ENCODE peak calls at places on chromosomes 7 and 10, in eight cellular contexts. G, B, W, J, C, O, F and N are unnamed samples.

GRCh38 chr7:45702751-45703150 is 128.6 kb downstream of the ADCY1 start:
- DNase-seq in G (peak; percentile 10), B (no peak), W (peak; percentile 1), J (peak; percentile 4), C (no peak), O (no peak), F (no peak), N (no peak)

GRCh38 chr10:11345224-11346054 is 266.0 kb downstream of the USP6NL start:
- DNase-seq in G (peak; percentile 72), B (no peak), W (no peak), J (no peak), C (no peak), O (peak; percentile 51), F (peak; percentile 28), N (peak; percentile 75)

GRCh38 chr10:123930340-123931001 is 38.9 kb upstream of the CPXM2 start:
- DNase-seq in G (no peak), B (no peak), W (no peak), J (no peak), C (no peak), O (no peak), F (no peak), N (no peak)

GRCh38 chr10:61943699-61944444 is 42.4 kb downstream of the ARID5B start:
- DNase-seq in G (no peak), B (peak; percentile 47), W (no peak), J (no peak), C (peak; percentile 26), O (no peak), F (peak; percentile 49), N (no peak)

GRCh38 chr10:117535752-117536358 is 6.7 kb upstream of the EMX2 start:
- DNase-seq in G (no peak), B (no peak), W (no peak), J (no peak), C (peak; percentile 41), O (no peak), F (no peak), N (no peak)

GRCh38 chr10:124918906-124919305 is 23.0 kb upstream of the ZRANB1 start:
- DNase-seq in G (no peak), B (no peak), W (no peak), J (no peak), C (no peak), O (no peak), F (no peak), N (no peak)

GRCh38 chr7:27225005-27225934 is 17.3 kb upstream of the EVX1 start:
- DNase-seq in G (no peak), B (no peak), W (no peak), J (no peak), C (no peak), O (no peak), F (no peak), N (no peak)

GRCh38 chr10:29184601-29185000 is 104.3 kb upstream of the LYZL1 start:
- DNase-seq in G (no peak), B (no peak), W (no peak), J (no peak), C (no peak), O (no peak), F (no peak), N (no peak)

GRCh38 chr7:113710310-113711106 is 208.3 kb downstream of the PPP1R3A start:
- DNase-seq in G (peak; percentile 57), B (peak; percentile 82), W (peak; percentile 31), J (no peak), C (peak; percentile 51), O (peak; percentile 59), F (peak; percentile 67), N (no peak)

GRCh38 chr7:36034020-36034419 is 119.0 kb upstream of the EEPD1 start:
- DNase-seq in G (no peak), B (no peak), W (no peak), J (no peak), C (no peak), O (no peak), F (no peak), N (no peak)

GRCh38 chr7:66497346-66497745 is 131.3 kb upstream of the KCTD7 start:
- DNase-seq in G (no peak), B (no peak), W (no peak), J (no peak), C (no peak), O (no peak), F (no peak), N (no peak)

GRCh38 chr10:3757638-3758490 is 27.1 kb downstream of the KLF6 start:
- DNase-seq in G (no peak), B (no peak), W (no peak), J (no peak), C (peak; percentile 79), O (no peak), F (peak; percentile 67), N (no peak)

GRCh38 chr7:105141068-105141467 is 127.1 kb downstream of the KMT2E start:
- DNase-seq in G (no peak), B (peak; percentile 27), W (no peak), J (no peak), C (peak; percentile 34), O (peak; percentile 33), F (peak; percentile 11), N (no peak)

GRCh38 chr7:155993420-155994252 is 181.4 kb upstream of the SHH start:
- DNase-seq in G (no peak), B (no peak), W (no peak), J (no peak), C (no peak), O (no peak), F (no peak), N (no peak)

GRCh38 chr10:33032354-33033254 is 74.6 kb upstream of the ITGB1 start:
- DNase-seq in G (no peak), B (peak; percentile 36), W (no peak), J (no peak), C (no peak), O (no peak), F (no peak), N (no peak)

GRCh38 chr10:75472685-75473084 is 41.3 kb downstream of the LRMDA start:
- DNase-seq in G (peak; percentile 40), B (no peak), W (no peak), J (no peak), C (no peak), O (no peak), F (no peak), N (no peak)

GRCh38 chr10:44975487-44976331 is 2.9 kb downstream of the DEPP1 start:
- DNase-seq in G (no peak), B (no peak), W (no peak), J (no peak), C (peak; percentile 52), O (no peak), F (no peak), N (no peak)

GRCh38 chr10:14665304-14665703 is 109.4 kb downstream of the FAM107B start:
- DNase-seq in G (peak; percentile 21), B (no peak), W (no peak), J (no peak), C (no peak), O (no peak), F (no peak), N (no peak)

GRCh38 chr7:140402178-140402835 is 1.6 kb upstream of the RAB19 start:
- DNase-seq in G (no peak), B (peak; percentile 49), W (no peak), J (no peak), C (no peak), O (no peak), F (no peak), N (no peak)

GRCh38 chr7:1321411-1322239 is 89.0 kb downstream of the UNCX start:
- DNase-seq in G (no peak), B (no peak), W (no peak), J (no peak), C (no peak), O (no peak), F (no peak), N (peak; percentile 42)

GRCh38 chr10:97003151-97003803 is 171.2 kb downstream of the LCOR start:
- DNase-seq in G (no peak), B (no peak), W (no peak), J (no peak), C (no peak), O (no peak), F (no peak), N (no peak)

GRCh38 chr7:115116773-115117715 is 195.2 kb downstream of the MDFIC start:
- DNase-seq in G (no peak), B (no peak), W (no peak), J (no peak), C (no peak), O (no peak), F (no peak), N (no peak)
- TF ChIP-seq CTCF in G (no peak), B (no peak), W (no peak), J (no peak), C (no peak), O (no peak), F (no peak), N (no peak)

DNA sequence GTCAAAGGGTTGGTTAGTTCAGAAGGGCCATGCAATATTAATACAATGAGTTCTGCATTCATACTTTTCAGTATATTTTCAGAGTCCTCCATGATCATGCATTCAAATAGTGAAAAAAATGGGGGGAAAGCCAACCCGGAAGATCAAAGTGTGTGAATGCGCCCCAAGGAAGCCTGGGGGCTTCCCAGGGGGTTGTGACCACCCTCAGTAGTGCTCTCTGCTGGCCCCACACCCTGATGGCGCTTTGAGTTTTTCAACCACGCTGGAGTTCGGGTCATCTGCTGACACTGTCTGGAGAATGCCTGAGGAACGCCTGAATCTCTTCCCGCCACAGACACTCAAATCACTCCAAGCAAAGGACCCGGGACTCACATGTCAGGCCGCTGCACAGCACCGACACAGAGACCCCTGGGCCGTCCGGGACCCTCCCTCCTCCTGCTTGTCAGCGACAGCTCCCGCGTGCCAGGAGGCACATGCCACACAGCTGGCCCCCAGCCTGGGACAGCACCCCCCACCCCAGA is 1.0 kb downstream of the TNS3 start:
- DNase-seq in G (no peak), B (no peak), W (no peak), J (no peak), C (no peak), O (no peak), F (no peak), N (no peak)
- TF ChIP-seq CTCF in G (no peak), B (no peak), W (no peak), J (no peak), C (no peak), O (no peak), F (no peak), N (no peak)

DNA sequence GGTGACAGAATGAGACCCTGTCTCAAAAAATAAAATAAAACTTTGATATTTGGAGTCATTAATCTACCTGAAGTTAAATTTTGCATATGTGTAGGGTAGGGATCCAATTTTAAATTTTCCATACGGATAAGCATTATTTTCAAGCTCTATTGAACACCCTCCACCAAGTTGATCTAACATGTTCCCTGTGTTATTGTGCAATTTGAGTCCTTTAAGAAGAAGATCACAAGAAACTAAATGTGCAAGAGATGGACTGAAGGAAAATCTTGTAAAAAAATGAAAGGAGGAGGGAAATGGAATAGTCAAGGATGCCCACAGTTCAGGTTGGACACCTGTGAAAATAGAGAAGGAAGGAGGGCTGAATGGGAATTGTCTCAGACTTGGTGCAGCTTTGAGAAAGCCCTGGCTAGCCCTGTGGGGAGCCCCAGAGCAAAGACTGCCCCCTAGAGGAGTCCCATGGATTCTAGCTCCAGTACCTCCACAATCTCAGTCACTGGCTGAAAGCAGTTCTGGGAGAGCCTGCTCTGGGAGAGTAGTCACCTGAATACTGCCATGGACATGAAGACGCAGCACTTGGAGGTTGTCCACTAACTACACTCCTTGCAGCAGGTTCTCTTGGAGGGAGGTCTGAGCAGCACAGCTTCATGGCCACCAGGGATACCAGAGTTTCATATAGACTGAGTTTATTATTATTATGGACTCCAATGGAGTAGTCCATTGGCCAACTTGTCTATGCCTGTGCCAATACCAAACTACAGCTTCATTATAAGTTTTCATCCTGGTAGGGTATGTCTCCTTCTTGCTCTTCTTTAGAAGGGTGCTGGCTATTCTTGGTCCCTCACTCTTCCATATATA is 5.7 kb upstream of the TIAL1 start:
- DNase-seq in G (peak; percentile 60), B (no peak), W (no peak), J (no peak), C (peak; percentile 51), O (no peak), F (peak; percentile 17), N (no peak)
- TF ChIP-seq CTCF in G (peak; percentile 47), B (peak; percentile 48), W (no peak), J (peak; percentile 38), C (peak; percentile 55), O (peak; percentile 84), F (peak; percentile 20), N (peak; percentile 57)

GRCh38 chr7:98291717-98292116 is 10.2 kb downstream of the BRI3 start:
- DNase-seq in G (no peak), B (no peak), W (no peak), J (no peak), C (no peak), O (no peak), F (no peak), N (no peak)
- TF ChIP-seq CTCF in G (no peak), B (peak; percentile 29), W (no peak), J (no peak), C (peak; percentile 14), O (peak; percentile 58), F (no peak), N (peak; percentile 19)